ENCODE peak calls at places on chromosomes 7 and 10, in four cellular contexts. U is fibroblast of mammary gland, N is A549, T is mammary epithelial cell. S is an unnamed sample.
A peak's percentile ranks its signal among the peaks of the same experiment; 100 is the strongest.

GRCh38 chr10:119025336-119025735 is 4.2 kb upstream of the NANOS1 start:
- DNase-seq in T (peak; percentile 52), U (peak; percentile 78), N (no peak), S (peak; percentile 88)

GRCh38 chr7:3981281-3981680 is 680.2 kb downstream of the SDK1 start:
- DNase-seq in T (no peak), N (no peak), U (no peak), S (no peak)

GRCh38 chr10:30591249-30591670 is 38.3 kb downstream of the LYZL2 start:
- DNase-seq in N (peak; percentile 48), T (peak; percentile 42), U (peak; percentile 55), S (no peak)

GRCh38 chr7:156616269-156617202 is 24.0 kb upstream of the RNF32 start:
- DNase-seq in N (no peak), T (no peak), U (no peak), S (no peak)

GRCh38 chr7:48611993-48612392 is 312.4 kb upstream of the CDC14C start:
- DNase-seq in N (no peak), U (no peak), T (peak; percentile 74), S (no peak)

GRCh38 chr7:155791836-155792235 is 20.4 kb downstream of the SHH start:
- DNase-seq in U (no peak), T (no peak), N (no peak), S (no peak)

GRCh38 chr10:106387063-106387462 is 777.4 kb downstream of the SORCS1 start:
- DNase-seq in T (peak; percentile 69), N (no peak), U (peak; percentile 78), S (no peak)

GRCh38 chr7:112150823-112151641 is 55.2 kb downstream of the DOCK4 start:
- DNase-seq in U (peak; percentile 32), N (no peak), T (no peak), S (no peak)

GRCh38 chr10:5830629-5831445 is 17.6 kb upstream of the GDI2 start:
- DNase-seq in N (no peak), T (no peak), U (no peak), S (peak; percentile 75)

GRCh38 chr10:72858103-72858502 is 35.4 kb upstream of the OIT3 start:
- DNase-seq in N (no peak), T (no peak), U (no peak), S (no peak)

GRCh38 chr7:77439572-77439971 is 23.4 kb upstream of the GSAP start:
- DNase-seq in U (peak; percentile 37), T (peak; percentile 56), N (peak; percentile 51), S (peak; percentile 48)

GRCh38 chr7:153584132-153584531 is 468.1 kb upstream of the DPP6 start:
- DNase-seq in T (no peak), N (no peak), U (no peak), S (no peak)

GRCh38 chr7:95012001-95012400 is 104.6 kb downstream of the PPP1R9A start:
- DNase-seq in U (no peak), T (no peak), N (no peak), S (no peak)

GRCh38 chr7:55432937-55433784 is 68.0 kb downstream of the LANCL2 start:
- DNase-seq in N (peak; percentile 53), U (peak; percentile 58), T (peak; percentile 42), S (no peak)

GRCh38 chr10:81847675-81848074 is 27.3 kb upstream of the NRG3 start:
- DNase-seq in N (no peak), U (no peak), T (no peak), S (no peak)

GRCh38 chr7:121084748-121085336 is 96.3 kb downstream of the CPED1 start:
- DNase-seq in N (no peak), T (peak; percentile 69), U (peak; percentile 94), S (no peak)

GRCh38 chr10:4249841-4250496 is 465.0 kb upstream of the KLF6 start:
- DNase-seq in N (no peak), U (peak; percentile 52), T (peak; percentile 98), S (no peak)

GRCh38 chr7:55308186-55308929 is 56.8 kb upstream of the LANCL2 start:
- DNase-seq in N (no peak), U (peak; percentile 30), T (no peak), S (no peak)

GRCh38 chr7:105487559-105488218 is 34.4 kb downstream of the PUS7 start:
- DNase-seq in U (peak; percentile 85), T (peak; percentile 41), N (peak; percentile 12), S (no peak)

GRCh38 chr10:35307297-35307696 is 29.0 kb upstream of the CCNY start:
- DNase-seq in U (peak; percentile 72), T (peak; percentile 84), N (no peak), S (no peak)

GRCh38 chr10:50653142-50653541 is 29.4 kb upstream of the SGMS1 start:
- DNase-seq in T (peak; percentile 9), N (no peak), U (peak; percentile 38), S (no peak)

GRCh38 chr10:60849217-60849616 is 70.9 kb downstream of the CDK1 start:
- DNase-seq in T (no peak), N (no peak), U (no peak), S (no peak)

GRCh38 chr10:109887272-109887671 is 36.0 kb downstream of the XPNPEP1 start:
- DNase-seq in U (no peak), T (no peak), N (no peak), S (no peak)

GRCh38 chr10:119694608-119695007 is 31.2 kb upstream of the INPP5F start:
- DNase-seq in U (no peak), T (no peak), N (no peak), S (no peak)

GRCh38 chr10:17425584-17426262 is 28.7 kb downstream of the ST8SIA6 start:
- DNase-seq in U (no peak), T (no peak), N (no peak), S (no peak)

GRCh38 chr10:120824864-120825263 is 26.3 kb upstream of the WDR11 start:
- DNase-seq in N (peak; percentile 20), U (peak; percentile 4), T (no peak), S (no peak)

GRCh38 chr10:68992721-68993440 is 4.3 kb downstream of the KIFBP start:
- DNase-seq in N (no peak), U (peak; percentile 96), T (peak; percentile 79), S (no peak)

GRCh38 chr7:55178863-55179773 is 160.3 kb downstream of the EGFR start:
- DNase-seq in N (no peak), T (no peak), U (no peak), S (peak; percentile 48)

GRCh38 chr10:122323188-122323587 is 51.3 kb upstream of the PLEKHA1 start:
- DNase-seq in N (no peak), T (peak; percentile 76), U (no peak), S (peak; percentile 15)

GRCh38 chr10:29482591-29483421 is 152.0 kb downstream of the SVIL start:
- DNase-seq in U (peak; percentile 62), T (no peak), N (no peak), S (peak; percentile 40)
- TF ChIP-seq CTCF in U (no peak), T (no peak), N (no peak), S (peak; percentile 12)

GRCh38 chr7:42156541-42156865 is 80.5 kb downstream of the GLI3 start:
- DNase-seq in U (no peak), N (no peak), T (no peak), S (no peak)
- TF ChIP-seq CTCF in U (no peak), N (no peak), T (no peak), S (no peak)

GRCh38 chr7:24896031-24896433 is 83.9 kb downstream of the OSBPL3 start:
- DNase-seq in T (no peak), N (no peak), U (no peak), S (no peak)
- TF ChIP-seq CTCF in T (no peak), N (no peak), U (no peak), S (no peak)

DNA sequence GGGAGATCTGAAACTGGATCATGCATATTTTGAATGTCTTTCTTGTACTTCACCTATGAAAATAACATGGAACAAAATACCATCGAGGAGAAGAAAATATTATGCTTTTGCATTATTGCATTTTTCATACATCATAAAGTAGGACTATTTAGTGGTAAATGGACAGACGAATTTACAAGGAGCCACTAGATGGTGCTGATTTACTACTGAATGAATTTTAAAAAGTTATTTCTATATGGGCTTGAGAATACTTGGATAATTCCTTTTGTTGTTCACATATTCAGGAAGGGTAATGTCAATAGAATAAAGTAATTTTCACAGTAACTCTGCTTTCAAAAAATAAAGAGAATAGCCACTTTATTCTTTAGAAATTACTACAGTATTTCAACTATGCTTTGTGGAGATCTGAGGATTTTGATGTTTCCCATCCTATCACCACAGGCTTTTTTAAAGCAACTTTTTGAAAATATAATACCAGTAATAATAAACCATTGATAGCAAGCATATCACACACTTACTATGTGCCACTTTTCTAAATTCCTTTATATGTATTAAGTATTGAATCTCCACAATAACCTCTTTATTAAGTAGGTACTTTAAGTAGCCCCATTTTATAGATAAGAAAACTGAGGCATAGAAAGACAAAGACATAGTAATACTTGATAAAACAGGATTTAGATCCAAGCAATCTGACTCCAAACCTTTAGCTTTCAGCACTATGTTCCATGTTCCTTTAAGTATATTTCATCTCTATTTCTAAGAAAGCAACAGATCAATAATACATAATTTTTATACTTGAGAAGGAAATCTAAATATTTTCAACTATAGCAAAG is 38.6 kb downstream of the NEBL start:
- DNase-seq in U (peak; percentile 60), T (peak; percentile 25), N (no peak), S (no peak)
- TF ChIP-seq CTCF in U (peak; percentile 50), T (peak; percentile 38), N (peak; percentile 88), S (peak; percentile 72)

DNA sequence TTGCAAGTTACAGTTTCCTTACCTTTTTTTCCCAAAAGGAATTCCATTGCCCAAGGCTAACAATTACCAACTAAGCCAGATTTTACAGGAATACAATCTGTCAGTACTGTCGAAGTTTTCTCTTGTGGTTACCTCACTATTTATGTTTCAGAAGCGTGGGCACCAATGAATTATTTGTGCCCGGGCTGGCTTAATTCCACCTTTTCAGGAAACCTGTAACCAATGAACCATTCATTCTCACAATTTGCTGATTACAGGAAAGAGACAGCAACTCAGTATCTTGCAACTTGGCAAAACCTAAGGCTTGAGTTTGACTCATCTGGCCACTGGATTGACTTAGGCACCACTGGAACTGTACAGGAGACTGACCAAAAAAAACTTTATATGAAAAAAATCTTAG is 485.6 kb downstream of the INHBA start:
- DNase-seq in N (no peak), U (no peak), T (peak; percentile 78), S (no peak)
- TF ChIP-seq CTCF in N (no peak), U (no peak), T (no peak), S (no peak)

GRCh38 chr10:78412605-78413004 is 378.9 kb downstream of the RPS24 start:
- DNase-seq in N (no peak), T (no peak), U (no peak), S (no peak)

GRCh38 chr10:78413294-78414055 is 379.8 kb downstream of the RPS24 start:
- DNase-seq in T (no peak), N (no peak), U (no peak), S (peak; percentile 82)

GRCh38 chr10:78414380-78414779 is 380.7 kb downstream of the RPS24 start:
- DNase-seq in T (no peak), N (no peak), U (no peak), S (peak; percentile 8)

GRCh38 chr10:78416031-78416800 is 382.6 kb downstream of the RPS24 start:
- DNase-seq in T (peak; percentile 33), N (no peak), U (peak; percentile 72), S (peak; percentile 27)

GRCh38 chr10:78415111-78415510 is 381.4 kb downstream of the RPS24 start:
- DNase-seq in N (no peak), U (no peak), T (no peak), S (peak; percentile 40)
- TF ChIP-seq CTCF in N (no peak), U (no peak), T (no peak), S (no peak)

DNA sequence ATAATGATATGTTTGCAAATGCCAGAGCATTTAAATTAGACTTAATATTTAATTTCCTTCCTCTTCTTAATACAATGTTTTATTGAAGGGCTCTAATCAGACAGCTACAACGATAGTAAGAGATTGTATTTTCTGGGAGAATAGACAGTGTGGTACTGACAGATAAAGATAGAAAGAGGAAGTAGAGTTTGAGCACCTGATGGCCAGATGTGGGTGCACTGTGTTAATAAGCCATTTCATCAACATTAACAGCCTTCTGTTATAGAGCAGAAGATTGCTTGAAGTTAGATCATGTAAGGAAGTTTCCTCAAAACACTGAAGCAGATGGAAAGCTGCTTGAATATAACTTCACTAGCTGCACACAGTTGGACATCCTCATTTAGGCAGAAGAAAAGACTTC is 309.2 kb downstream of the HGF start:
- DNase-seq in N (no peak), U (no peak), T (no peak), S (no peak)
- TF ChIP-seq CTCF in N (no peak), U (no peak), T (no peak), S (no peak)